ENCODE peak calls at places on chromosomes 5 and 9, in six cellular contexts. One of them, this sample, is unnamed.

GRCh38 chr5:53479045-53479655 is 1.3 kb upstream of the FST start:
- DNase-seq in stromal cell of bone marrow: no peak
- DNase-seq in colonic mucosa: no peak
- DNase-seq in GM20000: no peak
- DNase-seq in NCI-H1105 treated with DMSO at 0.1 percent for 48 hours: peak; percentile 37
- DNase-seq in HS-27A: no peak
- DNase-seq in this sample: peak; percentile 43

GRCh38 chr9:26175264-26175663 is 497.0 kb upstream of the TUSC1 start:
- DNase-seq in stromal cell of bone marrow: no peak
- DNase-seq in HS-27A: no peak
- DNase-seq in GM20000: no peak
- DNase-seq in NCI-H1105 treated with DMSO at 0.1 percent for 48 hours: no peak
- DNase-seq in colonic mucosa: no peak
- DNase-seq in this sample: no peak

GRCh38 chr9:16100596-16101091 is 547.8 kb downstream of the CCDC171 start:
- DNase-seq in HS-27A: no peak
- DNase-seq in stromal cell of bone marrow: peak; percentile 55
- DNase-seq in NCI-H1105 treated with DMSO at 0.1 percent for 48 hours: no peak
- DNase-seq in colonic mucosa: peak; percentile 26
- DNase-seq in GM20000: no peak
- DNase-seq in this sample: peak; percentile 42

GRCh38 chr9:127519301-127520166 is 68.2 kb downstream of the LRSAM1 start:
- DNase-seq in colonic mucosa: peak; percentile 15
- DNase-seq in stromal cell of bone marrow: peak; percentile 97
- DNase-seq in HS-27A: peak; percentile 85
- DNase-seq in GM20000: peak; percentile 69
- DNase-seq in NCI-H1105 treated with DMSO at 0.1 percent for 48 hours: no peak
- DNase-seq in this sample: peak; percentile 90

GRCh38 chr5:135067587-135067986 is 33.6 kb upstream of the PITX1 start:
- DNase-seq in HS-27A: no peak
- DNase-seq in NCI-H1105 treated with DMSO at 0.1 percent for 48 hours: no peak
- DNase-seq in GM20000: no peak
- DNase-seq in colonic mucosa: no peak
- DNase-seq in stromal cell of bone marrow: no peak
- DNase-seq in this sample: no peak

GRCh38 chr5:141349917-141350619 is at the start of gene PCDHGB1:
- DNase-seq in stromal cell of bone marrow: peak; percentile 50
- DNase-seq in HS-27A: no peak
- DNase-seq in GM20000: peak; percentile 85
- DNase-seq in colonic mucosa: no peak
- DNase-seq in NCI-H1105 treated with DMSO at 0.1 percent for 48 hours: no peak
- DNase-seq in this sample: no peak

GRCh38 chr5:3600106-3600997 is 4.7 kb downstream of the IRX1 start:
- DNase-seq in stromal cell of bone marrow: no peak
- DNase-seq in colonic mucosa: no peak
- DNase-seq in GM20000: peak; percentile 31
- DNase-seq in NCI-H1105 treated with DMSO at 0.1 percent for 48 hours: no peak
- DNase-seq in HS-27A: no peak
- DNase-seq in this sample: no peak

GRCh38 chr9:123656565-123656964 is 273.4 kb downstream of the DENND1A start:
- DNase-seq in stromal cell of bone marrow: no peak
- DNase-seq in HS-27A: no peak
- DNase-seq in GM20000: no peak
- DNase-seq in colonic mucosa: no peak
- DNase-seq in NCI-H1105 treated with DMSO at 0.1 percent for 48 hours: no peak
- DNase-seq in this sample: no peak

GRCh38 chr9:34896112-34896511 is 62.0 kb upstream of the PHF24 start:
- DNase-seq in GM20000: no peak
- DNase-seq in colonic mucosa: no peak
- DNase-seq in stromal cell of bone marrow: no peak
- DNase-seq in HS-27A: no peak
- DNase-seq in NCI-H1105 treated with DMSO at 0.1 percent for 48 hours: no peak
- DNase-seq in this sample: peak; percentile 16

GRCh38 chr5:40755407-40756365 is at the start of gene TTC33:
- DNase-seq in HS-27A: peak; percentile 76
- DNase-seq in colonic mucosa: peak; percentile 97
- DNase-seq in NCI-H1105 treated with DMSO at 0.1 percent for 48 hours: peak; percentile 95
- DNase-seq in stromal cell of bone marrow: peak; percentile 92
- DNase-seq in GM20000: peak; percentile 93
- DNase-seq in this sample: peak; percentile 94

GRCh38 chr5:108541816-108542215 is 159.9 kb upstream of the FBXL17 start:
- DNase-seq in stromal cell of bone marrow: no peak
- DNase-seq in NCI-H1105 treated with DMSO at 0.1 percent for 48 hours: no peak
- DNase-seq in colonic mucosa: no peak
- DNase-seq in HS-27A: no peak
- DNase-seq in GM20000: no peak
- DNase-seq in this sample: no peak

GRCh38 chr9:6106576-6107339 is 91.3 kb upstream of the RANBP6 start:
- DNase-seq in stromal cell of bone marrow: no peak
- DNase-seq in NCI-H1105 treated with DMSO at 0.1 percent for 48 hours: peak; percentile 1
- DNase-seq in GM20000: peak; percentile 50
- DNase-seq in colonic mucosa: no peak
- DNase-seq in HS-27A: no peak
- DNase-seq in this sample: peak; percentile 60

GRCh38 chr9:96741771-96742170 is 36.1 kb downstream of the ZNF510 start:
- DNase-seq in stromal cell of bone marrow: no peak
- DNase-seq in GM20000: no peak
- DNase-seq in colonic mucosa: no peak
- DNase-seq in HS-27A: no peak
- DNase-seq in NCI-H1105 treated with DMSO at 0.1 percent for 48 hours: no peak
- DNase-seq in this sample: no peak

GRCh38 chr9:87428659-87429058 is 69.0 kb upstream of the DAPK1 start:
- DNase-seq in stromal cell of bone marrow: no peak
- DNase-seq in HS-27A: no peak
- DNase-seq in NCI-H1105 treated with DMSO at 0.1 percent for 48 hours: no peak
- DNase-seq in GM20000: no peak
- DNase-seq in colonic mucosa: no peak
- DNase-seq in this sample: no peak

GRCh38 chr5:78002690-78003089 is 226.6 kb upstream of the TBCA start:
- DNase-seq in stromal cell of bone marrow: no peak
- DNase-seq in NCI-H1105 treated with DMSO at 0.1 percent for 48 hours: peak; percentile 42
- DNase-seq in colonic mucosa: no peak
- DNase-seq in GM20000: no peak
- DNase-seq in HS-27A: no peak
- DNase-seq in this sample: no peak

GRCh38 chr9:107983191-107983603 is 493.6 kb upstream of the KLF4 start:
- DNase-seq in stromal cell of bone marrow: peak; percentile 52
- DNase-seq in GM20000: no peak
- DNase-seq in NCI-H1105 treated with DMSO at 0.1 percent for 48 hours: no peak
- DNase-seq in HS-27A: peak; percentile 9
- DNase-seq in colonic mucosa: peak; percentile 46
- DNase-seq in this sample: no peak

GRCh38 chr9:134519403-134520070 is 122.1 kb upstream of the COL5A1 start:
- DNase-seq in GM20000: no peak
- DNase-seq in NCI-H1105 treated with DMSO at 0.1 percent for 48 hours: no peak
- DNase-seq in HS-27A: no peak
- DNase-seq in stromal cell of bone marrow: no peak
- DNase-seq in colonic mucosa: no peak
- DNase-seq in this sample: no peak

GRCh38 chr9:111805841-111806241 is 11.1 kb upstream of the SHOC1 start:
- DNase-seq in colonic mucosa: no peak
- DNase-seq in NCI-H1105 treated with DMSO at 0.1 percent for 48 hours: no peak
- DNase-seq in stromal cell of bone marrow: no peak
- DNase-seq in GM20000: no peak
- DNase-seq in HS-27A: peak; percentile 39
- DNase-seq in this sample: no peak

GRCh38 chr9:94915476-94916450 is 189.3 kb downstream of the AOPEP start:
- DNase-seq in GM20000: no peak
- DNase-seq in HS-27A: no peak
- DNase-seq in stromal cell of bone marrow: no peak
- DNase-seq in colonic mucosa: peak; percentile 15
- DNase-seq in NCI-H1105 treated with DMSO at 0.1 percent for 48 hours: no peak
- DNase-seq in this sample: no peak

GRCh38 chr5:72441861-72442540 is 65.2 kb downstream of the ZNF366 start:
- DNase-seq in colonic mucosa: no peak
- DNase-seq in stromal cell of bone marrow: peak; percentile 96
- DNase-seq in NCI-H1105 treated with DMSO at 0.1 percent for 48 hours: no peak
- DNase-seq in HS-27A: no peak
- DNase-seq in GM20000: no peak
- DNase-seq in this sample: no peak

GRCh38 chr5:176847726-176848290 is 37.4 kb downstream of the UNC5A start:
- DNase-seq in HS-27A: no peak
- DNase-seq in GM20000: no peak
- DNase-seq in NCI-H1105 treated with DMSO at 0.1 percent for 48 hours: no peak
- DNase-seq in stromal cell of bone marrow: no peak
- DNase-seq in colonic mucosa: no peak
- DNase-seq in this sample: no peak

GRCh38 chr9:114007991-114008666 is 70.0 kb downstream of the AMBP start:
- DNase-seq in colonic mucosa: no peak
- DNase-seq in stromal cell of bone marrow: no peak
- DNase-seq in GM20000: no peak
- DNase-seq in NCI-H1105 treated with DMSO at 0.1 percent for 48 hours: no peak
- DNase-seq in HS-27A: no peak
- DNase-seq in this sample: no peak

GRCh38 chr5:123814796-123815479 is 303.0 kb downstream of the CSNK1G3 start:
- DNase-seq in GM20000: no peak
- DNase-seq in NCI-H1105 treated with DMSO at 0.1 percent for 48 hours: no peak
- DNase-seq in HS-27A: no peak
- DNase-seq in stromal cell of bone marrow: no peak
- DNase-seq in colonic mucosa: no peak
- DNase-seq in this sample: no peak

GRCh38 chr5:169801324-169801777 is 164.3 kb downstream of the DOCK2 start:
- DNase-seq in HS-27A: no peak
- DNase-seq in NCI-H1105 treated with DMSO at 0.1 percent for 48 hours: no peak
- DNase-seq in colonic mucosa: no peak
- DNase-seq in GM20000: no peak
- DNase-seq in stromal cell of bone marrow: no peak
- DNase-seq in this sample: peak; percentile 44

GRCh38 chr5:168706655-168707069 is 127.5 kb upstream of the PANK3 start:
- DNase-seq in GM20000: no peak
- DNase-seq in colonic mucosa: no peak
- DNase-seq in stromal cell of bone marrow: peak; percentile 25
- DNase-seq in HS-27A: no peak
- DNase-seq in NCI-H1105 treated with DMSO at 0.1 percent for 48 hours: peak; percentile 14
- DNase-seq in this sample: peak; percentile 3

GRCh38 chr5:133321833-133322420 is 270.1 kb downstream of the HSPA4 start:
- DNase-seq in colonic mucosa: no peak
- DNase-seq in HS-27A: no peak
- DNase-seq in GM20000: peak; percentile 50
- DNase-seq in stromal cell of bone marrow: no peak
- DNase-seq in NCI-H1105 treated with DMSO at 0.1 percent for 48 hours: no peak
- DNase-seq in this sample: no peak

GRCh38 chr9:81597749-81598497 is 91.4 kb downstream of the TLE1 start:
- DNase-seq in NCI-H1105 treated with DMSO at 0.1 percent for 48 hours: no peak
- DNase-seq in colonic mucosa: no peak
- DNase-seq in stromal cell of bone marrow: no peak
- DNase-seq in GM20000: no peak
- DNase-seq in HS-27A: no peak
- DNase-seq in this sample: no peak

GRCh38 chr9:84266087-84266561 is 74.4 kb downstream of the SLC28A3 start:
- DNase-seq in stromal cell of bone marrow: no peak
- DNase-seq in colonic mucosa: peak; percentile 20
- DNase-seq in GM20000: no peak
- DNase-seq in NCI-H1105 treated with DMSO at 0.1 percent for 48 hours: peak; percentile 83
- DNase-seq in HS-27A: no peak
- DNase-seq in this sample: no peak